ENCODE peak calls at places on chromosome 4, in eight cellular contexts. U is HCT116, V is GM23338, E is GM12878, Z is A549, R is HL-60, K is K562, S is Panc1. L is an unnamed sample.

GRCh38 chr4:147723316-147723715 is 8.6 kb upstream of the ARHGAP10 start:
- DNase-seq in U (no peak), V (no peak), E (no peak), Z (no peak), R (no peak), K (no peak), S (no peak), L (no peak)

GRCh38 chr4:186167605-186168004 is 23.8 kb upstream of the CYP4V2 start:
- DNase-seq in U (no peak), V (peak), E (no peak), Z (no peak), R (no peak), K (no peak), S (no peak), L (no peak)

GRCh38 chr4:95506264-95506663 is 42.5 kb downstream of the UNC5C start:
- DNase-seq in U (peak), V (no peak), E (no peak), Z (no peak), R (no peak), K (no peak), S (no peak), L (no peak)

GRCh38 chr4:128862608-128863313 is 53.3 kb downstream of the JADE1 start:
- DNase-seq in U (no peak), V (no peak), E (peak), Z (peak), R (no peak), K (no peak), S (no peak), L (no peak)

GRCh38 chr4:8886625-8887406 is 15.2 kb upstream of the HMX1 start:
- DNase-seq in U (no peak), V (no peak), E (no peak), Z (no peak), R (no peak), K (peak), S (no peak), L (no peak)

GRCh38 chr4:128288689-128289106 is 1.1 kb upstream of the PGRMC2 start:
- DNase-seq in U (no peak), V (peak), E (peak), Z (peak), R (no peak), K (peak), S (no peak), L (no peak)

GRCh38 chr4:574346-575161 is 1.5 kb downstream of the TMEM271 start:
- DNase-seq in U (no peak), V (peak), E (no peak), Z (no peak), R (no peak), K (no peak), S (no peak), L (no peak)

GRCh38 chr4:153038493-153039311 is 102.6 kb downstream of the FHDC1 start:
- DNase-seq in U (no peak), V (peak), E (no peak), Z (peak), R (no peak), K (no peak), S (no peak), L (no peak)

GRCh38 chr4:40327340-40327739 is 7.8 kb upstream of the CHRNA9 start:
- DNase-seq in U (no peak), V (no peak), E (no peak), Z (no peak), R (peak), K (no peak), S (no peak), L (no peak)

GRCh38 chr4:66555301-66555700 is 885.0 kb upstream of the EPHA5 start:
- DNase-seq in U (no peak), V (no peak), E (no peak), Z (peak), R (no peak), K (no peak), S (no peak), L (no peak)

GRCh38 chr4:8524595-8525382 is 55.4 kb upstream of the GPR78 start:
- DNase-seq in U (no peak), V (no peak), E (no peak), Z (no peak), R (no peak), K (no peak), S (no peak), L (no peak)

GRCh38 chr4:79198886-79199591 is 126.8 kb downstream of the NAA11 start:
- DNase-seq in U (no peak), V (no peak), E (no peak), Z (no peak), R (no peak), K (peak), S (no peak), L (no peak)

GRCh38 chr4:27807207-27807606 is 946.6 kb downstream of the STIM2 start:
- DNase-seq in U (no peak), V (no peak), E (no peak), Z (no peak), R (no peak), K (no peak), S (no peak), L (no peak)

GRCh38 chr4:17027495-17027894 is 129.1 kb upstream of the LDB2 start:
- DNase-seq in U (peak), V (no peak), E (no peak), Z (peak), R (no peak), K (no peak), S (no peak), L (no peak)

GRCh38 chr4:158065176-158065575 is 107.6 kb downstream of the GASK1B start:
- DNase-seq in U (no peak), V (peak), E (no peak), Z (no peak), R (no peak), K (no peak), S (no peak), L (no peak)

GRCh38 chr4:170423137-170423536 is 333.4 kb upstream of the AADAT start:
- DNase-seq in U (no peak), V (no peak), E (no peak), Z (no peak), R (no peak), K (no peak), S (peak), L (no peak)

GRCh38 chr4:13546374-13546854 is 2.1 kb upstream of the NKX3-2 start:
- DNase-seq in U (no peak), V (peak), E (no peak), Z (no peak), R (no peak), K (no peak), S (no peak), L (peak)

GRCh38 chr4:4364061-4364460 is 22.8 kb upstream of the NSG1 start:
- DNase-seq in U (no peak), V (no peak), E (no peak), Z (no peak), R (no peak), K (no peak), S (no peak), L (no peak)

GRCh38 chr4:26762650-26763049 is 98.0 kb upstream of the STIM2 start:
- DNase-seq in U (no peak), V (no peak), E (no peak), Z (no peak), R (no peak), K (no peak), S (no peak), L (no peak)

GRCh38 chr4:33940281-33940680 is 2304.0 kb downstream of the ARAP2 start:
- DNase-seq in U (no peak), V (no peak), E (no peak), Z (no peak), R (no peak), K (no peak), S (no peak), L (no peak)

GRCh38 chr4:16079046-16079445 is 4.8 kb downstream of the PROM1 start:
- DNase-seq in U (no peak), V (no peak), E (peak), Z (no peak), R (no peak), K (no peak), S (no peak), L (no peak)

GRCh38 chr4:98828801-98829200 is 100.1 kb downstream of the EIF4E start:
- DNase-seq in U (peak), V (peak), E (no peak), Z (peak), R (no peak), K (no peak), S (no peak), L (peak)

GRCh38 chr4:41657561-41657960 is 91.0 kb downstream of the PHOX2B start:
- DNase-seq in U (no peak), V (no peak), E (no peak), Z (no peak), R (no peak), K (no peak), S (no peak), L (no peak)

GRCh38 chr4:186190456-186191265 is 706 bp upstream of the CYP4V2 start:
- DNase-seq in U (no peak), V (peak), E (no peak), Z (no peak), R (no peak), K (peak), S (no peak), L (peak)

GRCh38 chr4:188444500-188444899 is 305.3 kb downstream of the TRIML1 start:
- DNase-seq in U (no peak), V (no peak), E (no peak), Z (no peak), R (no peak), K (no peak), S (no peak), L (no peak)

GRCh38 chr4:102390438-102390837 is 45.2 kb upstream of the SLC39A8 start:
- DNase-seq in U (no peak), V (no peak), E (peak), Z (no peak), R (peak), K (no peak), S (no peak), L (no peak)

GRCh38 chr4:150089732-150090131 is 11.5 kb downstream of the DCLK2 start:
- DNase-seq in U (no peak), V (no peak), E (no peak), Z (no peak), R (no peak), K (no peak), S (no peak), L (no peak)

GRCh38 chr4:53459548-53459947 is 82.1 kb downstream of the FIP1L1 start:
- DNase-seq in U (no peak), V (no peak), E (no peak), Z (peak), R (no peak), K (no peak), S (no peak), L (no peak)

GRCh38 chr4:1604181-1604705 is 79.9 kb downstream of the FAM53A start:
- DNase-seq in U (no peak), V (no peak), E (no peak), Z (no peak), R (no peak), K (no peak), S (no peak), L (no peak)

GRCh38 chr4:59936566-59936965 is 1263.6 kb upstream of the ADGRL3 start:
- DNase-seq in U (no peak), V (no peak), E (no peak), Z (no peak), R (no peak), K (no peak), S (no peak), L (no peak)

GRCh38 chr4:76658231-76659102 is 223.4 kb downstream of the SHROOM3 start:
- DNase-seq in U (no peak), V (no peak), E (no peak), Z (no peak), R (no peak), K (no peak), S (no peak), L (no peak)

GRCh38 chr4:2085496-2085901 is 26.4 kb downstream of the NAT8L start:
- DNase-seq in U (no peak), V (no peak), E (no peak), Z (no peak), R (no peak), K (no peak), S (no peak), L (no peak)

DNA sequence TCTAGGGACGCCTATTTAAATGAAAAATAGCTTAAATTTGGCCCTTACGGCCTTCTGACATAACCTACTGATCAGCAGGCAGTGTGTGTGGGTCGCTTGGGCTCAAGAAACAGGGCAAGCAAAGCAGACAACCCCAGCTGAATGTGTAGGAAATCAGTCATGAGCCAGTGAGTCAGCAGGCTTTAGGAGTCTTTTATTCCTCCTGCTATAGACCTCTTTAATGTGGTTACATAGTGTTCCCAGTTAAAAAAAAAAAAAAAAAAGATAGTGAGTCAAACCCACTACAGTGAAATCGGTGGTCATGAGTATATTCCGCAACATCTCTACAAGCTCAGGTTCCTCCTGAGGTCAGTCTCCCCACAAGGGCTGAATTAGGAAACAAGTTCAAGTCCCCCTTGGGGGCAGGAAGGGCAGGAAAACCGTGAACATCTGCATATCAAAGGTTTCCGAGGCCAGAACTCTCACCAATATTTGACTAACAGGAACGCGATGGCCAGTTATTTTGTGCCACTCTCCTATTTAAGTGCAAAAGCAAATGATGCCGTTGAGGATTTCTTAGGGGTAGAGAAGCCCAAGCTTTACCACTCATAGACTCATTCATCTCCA is 32.7 kb downstream of the ACSL1 start:
- DNase-seq in U (peak), V (no peak), E (no peak), Z (peak), R (peak), K (peak), S (peak), L (no peak)
- TF ChIP-seq REST in U (no peak), V (no peak), E (no peak), Z (no peak), R (no peak), K (no peak), S (no peak), L (no peak)

GRCh38 chr4:181952478-181952877 is 290.7 kb upstream of the TENM3 start:
- DNase-seq in U (no peak), V (no peak), E (no peak), Z (peak), R (no peak), K (no peak), S (no peak), L (no peak)
- TF ChIP-seq REST in U (no peak), V (no peak), E (no peak), Z (no peak), R (no peak), K (no peak), S (no peak), L (no peak)

DNA sequence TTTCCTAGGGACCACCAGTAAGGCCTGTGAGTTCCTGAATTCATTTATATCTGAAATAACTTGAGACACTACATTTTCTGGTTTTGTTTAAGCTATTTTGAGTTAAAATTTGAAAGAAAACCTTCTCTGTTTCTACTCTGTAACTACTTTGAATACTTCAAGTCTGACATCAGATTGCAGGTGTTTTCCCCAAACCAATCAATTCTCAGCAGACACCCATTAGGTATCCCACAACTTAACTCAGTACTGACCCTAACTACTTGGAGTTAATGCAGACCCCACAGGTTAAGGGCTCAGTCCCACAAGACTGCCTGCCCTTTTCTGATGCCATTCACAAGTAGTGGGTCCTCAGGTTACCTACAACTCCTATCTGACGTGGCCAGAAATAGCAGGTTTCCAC is 1100.0 kb upstream of the SLIT2 start:
- DNase-seq in U (no peak), V (no peak), E (no peak), Z (no peak), R (no peak), K (no peak), S (no peak), L (no peak)
- TF ChIP-seq REST in U (no peak), V (no peak), E (no peak), Z (no peak), R (no peak), K (no peak), S (no peak), L (no peak)

DNA sequence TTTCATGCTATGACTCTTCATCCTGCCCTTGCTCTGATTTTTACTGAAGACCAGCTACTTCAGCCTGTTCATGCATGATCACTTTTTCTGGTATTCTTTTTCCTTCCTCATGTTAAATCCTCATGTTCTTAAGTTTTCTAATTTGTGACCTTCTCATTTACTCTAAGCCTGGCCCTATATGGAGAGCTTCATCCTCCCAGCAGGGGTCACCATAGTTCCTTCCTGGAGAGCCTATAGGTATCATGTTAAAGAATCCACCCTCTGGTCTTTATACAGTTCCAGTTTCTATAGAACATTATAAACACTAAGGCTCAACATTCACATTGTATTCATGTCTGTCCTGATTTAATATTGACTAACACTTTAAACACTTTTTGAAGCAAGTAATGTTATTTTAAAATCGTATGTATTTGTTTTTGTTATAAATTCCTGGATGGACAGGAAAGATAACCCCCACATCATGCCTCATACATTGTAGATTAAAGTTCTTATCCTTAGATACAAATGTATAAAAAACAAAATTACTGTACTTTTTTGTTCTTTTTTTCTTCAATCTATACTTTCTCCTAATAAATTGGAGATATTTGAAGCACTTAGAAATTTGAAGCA is 53.8 kb upstream of the OTUD4 start:
- DNase-seq in U (peak), V (peak), E (peak), Z (peak), R (peak), K (peak), S (peak), L (peak)
- TF ChIP-seq REST in U (no peak), V (no peak), E (no peak), Z (no peak), R (no peak), K (no peak), S (no peak), L (no peak)

DNA sequence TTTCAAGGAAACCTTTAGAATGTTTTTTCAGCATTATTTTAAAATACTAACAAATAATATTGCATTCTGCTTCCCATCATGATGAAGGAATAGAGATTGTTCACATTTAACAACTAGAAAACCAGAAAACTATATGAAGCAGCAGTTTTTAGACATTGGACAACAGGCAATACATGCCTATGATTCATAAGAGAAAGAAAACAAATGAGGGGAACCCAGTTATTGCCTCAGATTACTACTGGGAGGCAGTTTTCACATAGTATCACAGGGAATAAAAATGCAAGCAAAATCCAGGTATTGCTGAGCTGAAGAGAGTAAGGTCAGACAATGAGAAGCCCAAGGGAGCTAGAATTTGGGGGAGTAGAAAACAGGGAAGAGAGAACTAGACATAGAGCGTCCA is 373.6 kb downstream of the MAPK10 start:
- DNase-seq in U (no peak), V (no peak), E (no peak), Z (no peak), R (no peak), K (no peak), S (no peak), L (no peak)
- TF ChIP-seq REST in U (no peak), V (no peak), E (no peak), Z (no peak), R (no peak), K (no peak), S (no peak), L (no peak)